ENCODE peak calls at places on chromosomes 3 and 15, in nine cellular contexts. One of them, this sample, is unnamed.

GRCh38 chr3:71726106-71726505 is 904 bp upstream of the EIF4E3 start:
- DNase-seq in glutamatergic neuron: no peak
- DNase-seq in IMR-90: no peak
- DNase-seq in NT2/D1: no peak
- DNase-seq in SK-N-SH: no peak
- DNase-seq in substantia nigra: no peak
- DNase-seq in iris pigment epithelial cell: no peak
- DNase-seq in type B pancreatic cell: no peak
- DNase-seq in BJ: no peak
- DNase-seq in this sample: no peak

GRCh38 chr3:128914966-128915645 is 35.7 kb downstream of the ACAD9 start:
- DNase-seq in NT2/D1: no peak
- DNase-seq in iris pigment epithelial cell: no peak
- DNase-seq in type B pancreatic cell: no peak
- DNase-seq in SK-N-SH: no peak
- DNase-seq in IMR-90: no peak
- DNase-seq in substantia nigra: no peak
- DNase-seq in BJ: no peak
- DNase-seq in glutamatergic neuron: no peak
- DNase-seq in this sample: no peak

GRCh38 chr3:46312996-46313395 is 40.9 kb upstream of the CCR2 start:
- DNase-seq in IMR-90: no peak
- DNase-seq in NT2/D1: no peak
- DNase-seq in BJ: no peak
- DNase-seq in iris pigment epithelial cell: peak; percentile 20
- DNase-seq in glutamatergic neuron: no peak
- DNase-seq in substantia nigra: no peak
- DNase-seq in SK-N-SH: no peak
- DNase-seq in type B pancreatic cell: no peak
- DNase-seq in this sample: peak; percentile 43

GRCh38 chr15:24823473-24823872 is 131.3 kb upstream of the SNRPN start:
- DNase-seq in IMR-90: no peak
- DNase-seq in BJ: no peak
- DNase-seq in glutamatergic neuron: peak; percentile 93
- DNase-seq in type B pancreatic cell: peak; percentile 72
- DNase-seq in SK-N-SH: peak; percentile 55
- DNase-seq in iris pigment epithelial cell: no peak
- DNase-seq in substantia nigra: peak; percentile 54
- DNase-seq in NT2/D1: peak; percentile 95
- DNase-seq in this sample: no peak

GRCh38 chr3:66582721-66583141 is 81.9 kb upstream of the LRIG1 start:
- DNase-seq in type B pancreatic cell: no peak
- DNase-seq in NT2/D1: no peak
- DNase-seq in SK-N-SH: no peak
- DNase-seq in BJ: no peak
- DNase-seq in iris pigment epithelial cell: peak; percentile 42
- DNase-seq in IMR-90: no peak
- DNase-seq in glutamatergic neuron: no peak
- DNase-seq in substantia nigra: no peak
- DNase-seq in this sample: no peak

GRCh38 chr15:96122077-96123027 is 208.1 kb upstream of the NR2F2 start:
- DNase-seq in BJ: no peak
- DNase-seq in IMR-90: peak; percentile 48
- DNase-seq in type B pancreatic cell: no peak
- DNase-seq in SK-N-SH: no peak
- DNase-seq in glutamatergic neuron: no peak
- DNase-seq in substantia nigra: no peak
- DNase-seq in iris pigment epithelial cell: peak; percentile 25
- DNase-seq in NT2/D1: no peak
- DNase-seq in this sample: peak; percentile 18

GRCh38 chr15:37041042-37041441 is 59.3 kb downstream of the MEIS2 start:
- DNase-seq in iris pigment epithelial cell: no peak
- DNase-seq in glutamatergic neuron: no peak
- DNase-seq in type B pancreatic cell: no peak
- DNase-seq in SK-N-SH: no peak
- DNase-seq in NT2/D1: no peak
- DNase-seq in BJ: no peak
- DNase-seq in IMR-90: no peak
- DNase-seq in substantia nigra: no peak
- DNase-seq in this sample: no peak

GRCh38 chr3:58135712-58136543 is 74.8 kb downstream of the DNASE1L3 start:
- DNase-seq in NT2/D1: no peak
- DNase-seq in glutamatergic neuron: no peak
- DNase-seq in IMR-90: no peak
- DNase-seq in BJ: no peak
- DNase-seq in iris pigment epithelial cell: peak; percentile 54
- DNase-seq in SK-N-SH: no peak
- DNase-seq in substantia nigra: no peak
- DNase-seq in type B pancreatic cell: no peak
- DNase-seq in this sample: no peak

GRCh38 chr3:30689202-30689641 is 82.8 kb downstream of the TGFBR2 start:
- DNase-seq in substantia nigra: no peak
- DNase-seq in BJ: peak; percentile 27
- DNase-seq in glutamatergic neuron: no peak
- DNase-seq in iris pigment epithelial cell: peak; percentile 57
- DNase-seq in IMR-90: peak; percentile 40
- DNase-seq in type B pancreatic cell: no peak
- DNase-seq in SK-N-SH: peak; percentile 71
- DNase-seq in NT2/D1: no peak
- DNase-seq in this sample: peak; percentile 81

GRCh38 chr15:78457101-78457500 is 19.1 kb downstream of the IREB2 start:
- DNase-seq in IMR-90: peak; percentile 69
- DNase-seq in substantia nigra: no peak
- DNase-seq in iris pigment epithelial cell: peak; percentile 85
- DNase-seq in SK-N-SH: peak; percentile 61
- DNase-seq in NT2/D1: no peak
- DNase-seq in type B pancreatic cell: no peak
- DNase-seq in glutamatergic neuron: no peak
- DNase-seq in BJ: peak; percentile 35
- DNase-seq in this sample: peak; percentile 94

GRCh38 chr15:45522931-45523331 is 376 bp upstream of the SLC30A4 start:
- DNase-seq in type B pancreatic cell: peak; percentile 71
- DNase-seq in substantia nigra: no peak
- DNase-seq in IMR-90: peak; percentile 25
- DNase-seq in SK-N-SH: no peak
- DNase-seq in iris pigment epithelial cell: peak; percentile 54
- DNase-seq in glutamatergic neuron: no peak
- DNase-seq in BJ: no peak
- DNase-seq in NT2/D1: no peak
- DNase-seq in this sample: peak; percentile 51

GRCh38 chr15:92059036-92059970 is 205.8 kb downstream of the SLCO3A1 start:
- DNase-seq in substantia nigra: no peak
- DNase-seq in IMR-90: no peak
- DNase-seq in SK-N-SH: peak; percentile 67
- DNase-seq in glutamatergic neuron: no peak
- DNase-seq in type B pancreatic cell: no peak
- DNase-seq in iris pigment epithelial cell: no peak
- DNase-seq in BJ: no peak
- DNase-seq in NT2/D1: no peak
- DNase-seq in this sample: no peak

GRCh38 chr3:66140106-66140505 is 80.7 kb upstream of the SLC25A26 start:
- DNase-seq in IMR-90: no peak
- DNase-seq in substantia nigra: no peak
- DNase-seq in SK-N-SH: no peak
- DNase-seq in iris pigment epithelial cell: no peak
- DNase-seq in glutamatergic neuron: no peak
- DNase-seq in type B pancreatic cell: no peak
- DNase-seq in BJ: no peak
- DNase-seq in NT2/D1: no peak
- DNase-seq in this sample: no peak

GRCh38 chr15:42059661-42060476 is 34.5 kb downstream of the PLA2G4D start:
- DNase-seq in IMR-90: peak; percentile 21
- DNase-seq in SK-N-SH: peak; percentile 69
- DNase-seq in BJ: no peak
- DNase-seq in glutamatergic neuron: peak; percentile 82
- DNase-seq in NT2/D1: no peak
- DNase-seq in type B pancreatic cell: peak; percentile 76
- DNase-seq in iris pigment epithelial cell: peak; percentile 28
- DNase-seq in substantia nigra: no peak
- DNase-seq in this sample: peak; percentile 51

GRCh38 chr3:94137377-94137776 is 74.5 kb downstream of the NSUN3 start:
- DNase-seq in SK-N-SH: no peak
- DNase-seq in glutamatergic neuron: no peak
- DNase-seq in type B pancreatic cell: no peak
- DNase-seq in NT2/D1: no peak
- DNase-seq in iris pigment epithelial cell: peak; percentile 8
- DNase-seq in substantia nigra: no peak
- DNase-seq in IMR-90: no peak
- DNase-seq in BJ: no peak
- DNase-seq in this sample: peak; percentile 21

GRCh38 chr3:108806316-108806715 is 16.3 kb upstream of the TRAT1 start:
- DNase-seq in type B pancreatic cell: no peak
- DNase-seq in NT2/D1: no peak
- DNase-seq in iris pigment epithelial cell: no peak
- DNase-seq in BJ: no peak
- DNase-seq in substantia nigra: no peak
- DNase-seq in IMR-90: no peak
- DNase-seq in SK-N-SH: no peak
- DNase-seq in glutamatergic neuron: no peak
- DNase-seq in this sample: no peak

GRCh38 chr3:150737874-150738679 is 24.9 kb downstream of the SIAH2 start:
- DNase-seq in BJ: no peak
- DNase-seq in glutamatergic neuron: no peak
- DNase-seq in IMR-90: peak; percentile 48
- DNase-seq in NT2/D1: no peak
- DNase-seq in iris pigment epithelial cell: peak; percentile 76
- DNase-seq in SK-N-SH: no peak
- DNase-seq in substantia nigra: no peak
- DNase-seq in type B pancreatic cell: no peak
- DNase-seq in this sample: peak; percentile 46

GRCh38 chr3:129000742-129001100 is 383 bp upstream of the EFCC1 start:
- DNase-seq in IMR-90: no peak
- DNase-seq in type B pancreatic cell: no peak
- DNase-seq in NT2/D1: no peak
- DNase-seq in glutamatergic neuron: no peak
- DNase-seq in iris pigment epithelial cell: no peak
- DNase-seq in SK-N-SH: no peak
- DNase-seq in substantia nigra: no peak
- DNase-seq in BJ: no peak
- DNase-seq in this sample: no peak

GRCh38 chr3:129648331-129648730 is 41.9 kb upstream of the PLXND1 start:
- DNase-seq in substantia nigra: no peak
- DNase-seq in IMR-90: no peak
- DNase-seq in BJ: no peak
- DNase-seq in type B pancreatic cell: no peak
- DNase-seq in iris pigment epithelial cell: no peak
- DNase-seq in NT2/D1: no peak
- DNase-seq in glutamatergic neuron: no peak
- DNase-seq in SK-N-SH: no peak
- DNase-seq in this sample: no peak

GRCh38 chr15:37814847-37815246 is 119.6 kb upstream of the TMCO5A start:
- DNase-seq in IMR-90: no peak
- DNase-seq in NT2/D1: no peak
- DNase-seq in BJ: no peak
- DNase-seq in type B pancreatic cell: no peak
- DNase-seq in substantia nigra: no peak
- DNase-seq in glutamatergic neuron: no peak
- DNase-seq in SK-N-SH: no peak
- DNase-seq in iris pigment epithelial cell: no peak
- DNase-seq in this sample: no peak

GRCh38 chr3:70999730-71000129 is 583.8 kb downstream of the FOXP1 start:
- DNase-seq in iris pigment epithelial cell: peak; percentile 90
- DNase-seq in glutamatergic neuron: no peak
- DNase-seq in BJ: peak; percentile 38
- DNase-seq in type B pancreatic cell: no peak
- DNase-seq in SK-N-SH: peak; percentile 40
- DNase-seq in IMR-90: peak; percentile 82
- DNase-seq in substantia nigra: no peak
- DNase-seq in NT2/D1: no peak
- DNase-seq in this sample: peak; percentile 70

GRCh38 chr15:59199775-59200465 is 6.7 kb upstream of the LDHAL6B start:
- DNase-seq in NT2/D1: no peak
- DNase-seq in type B pancreatic cell: no peak
- DNase-seq in BJ: peak; percentile 51
- DNase-seq in iris pigment epithelial cell: peak; percentile 88
- DNase-seq in substantia nigra: no peak
- DNase-seq in glutamatergic neuron: no peak
- DNase-seq in SK-N-SH: no peak
- DNase-seq in IMR-90: peak; percentile 85
- DNase-seq in this sample: peak; percentile 93

GRCh38 chr15:40420793-40421192 is 15.2 kb downstream of the IVD start:
- DNase-seq in glutamatergic neuron: no peak
- DNase-seq in type B pancreatic cell: no peak
- DNase-seq in SK-N-SH: no peak
- DNase-seq in substantia nigra: no peak
- DNase-seq in iris pigment epithelial cell: no peak
- DNase-seq in NT2/D1: no peak
- DNase-seq in BJ: no peak
- DNase-seq in IMR-90: no peak
- DNase-seq in this sample: no peak

GRCh38 chr3:32818431-32819085 is 761 bp downstream of the TRIM71 start:
- DNase-seq in SK-N-SH: peak; percentile 44
- DNase-seq in type B pancreatic cell: no peak
- DNase-seq in glutamatergic neuron: no peak
- DNase-seq in substantia nigra: no peak
- DNase-seq in iris pigment epithelial cell: no peak
- DNase-seq in IMR-90: no peak
- DNase-seq in NT2/D1: no peak
- DNase-seq in BJ: no peak
- DNase-seq in this sample: no peak

GRCh38 chr3:52349131-52349530 is 33.0 kb downstream of the DNAH1 start:
- DNase-seq in glutamatergic neuron: no peak
- DNase-seq in SK-N-SH: no peak
- DNase-seq in iris pigment epithelial cell: no peak
- DNase-seq in BJ: no peak
- DNase-seq in NT2/D1: no peak
- DNase-seq in type B pancreatic cell: no peak
- DNase-seq in substantia nigra: no peak
- DNase-seq in IMR-90: no peak
- DNase-seq in this sample: no peak

GRCh38 chr15:94075349-94075748 is 156.0 kb upstream of the MCTP2 start:
- DNase-seq in iris pigment epithelial cell: peak; percentile 21
- DNase-seq in NT2/D1: no peak
- DNase-seq in glutamatergic neuron: peak; percentile 62
- DNase-seq in BJ: no peak
- DNase-seq in type B pancreatic cell: no peak
- DNase-seq in substantia nigra: no peak
- DNase-seq in SK-N-SH: peak; percentile 17
- DNase-seq in IMR-90: peak; percentile 4
- DNase-seq in this sample: peak; percentile 93

GRCh38 chr3:146036289-146036688 is 124.7 kb downstream of the PLOD2 start:
- DNase-seq in type B pancreatic cell: no peak
- DNase-seq in BJ: no peak
- DNase-seq in IMR-90: no peak
- DNase-seq in NT2/D1: no peak
- DNase-seq in iris pigment epithelial cell: no peak
- DNase-seq in SK-N-SH: no peak
- DNase-seq in substantia nigra: no peak
- DNase-seq in glutamatergic neuron: no peak
- DNase-seq in this sample: no peak

GRCh38 chr3:184160456-184160855 is 5.3 kb downstream of the DVL3 start:
- DNase-seq in NT2/D1: no peak
- DNase-seq in iris pigment epithelial cell: peak; percentile 92
- DNase-seq in type B pancreatic cell: no peak
- DNase-seq in IMR-90: peak; percentile 80
- DNase-seq in BJ: no peak
- DNase-seq in substantia nigra: no peak
- DNase-seq in glutamatergic neuron: no peak
- DNase-seq in SK-N-SH: no peak
- DNase-seq in this sample: peak; percentile 62

GRCh38 chr15:55627730-55628368 is 39.7 kb upstream of the PYGO1 start:
- DNase-seq in iris pigment epithelial cell: peak; percentile 98
- DNase-seq in BJ: peak; percentile 75
- DNase-seq in IMR-90: peak; percentile 95
- DNase-seq in NT2/D1: no peak
- DNase-seq in SK-N-SH: no peak
- DNase-seq in type B pancreatic cell: no peak
- DNase-seq in substantia nigra: no peak
- DNase-seq in glutamatergic neuron: no peak
- DNase-seq in this sample: peak; percentile 98

GRCh38 chr3:196708467-196708866 is 3.6 kb downstream of the CEP19 start:
- DNase-seq in substantia nigra: no peak
- DNase-seq in glutamatergic neuron: no peak
- DNase-seq in NT2/D1: no peak
- DNase-seq in iris pigment epithelial cell: peak; percentile 12
- DNase-seq in IMR-90: no peak
- DNase-seq in SK-N-SH: no peak
- DNase-seq in BJ: no peak
- DNase-seq in type B pancreatic cell: no peak
- DNase-seq in this sample: no peak

GRCh38 chr3:116930786-116931185 is 221.2 kb downstream of the TUSC7 start:
- DNase-seq in BJ: no peak
- DNase-seq in substantia nigra: no peak
- DNase-seq in iris pigment epithelial cell: peak; percentile 85
- DNase-seq in glutamatergic neuron: no peak
- DNase-seq in NT2/D1: no peak
- DNase-seq in IMR-90: peak; percentile 28
- DNase-seq in type B pancreatic cell: no peak
- DNase-seq in SK-N-SH: peak; percentile 39
- DNase-seq in this sample: peak; percentile 70